ENCODE peak calls at places on chromosomes 16 and 17, in ten cellular contexts. X, C, G, H, L, P, D, S, I and F are unnamed samples.

GRCh38 chr17:5563451-5563850 is 20.9 kb downstream of the NLRP1 start:
- DNase-seq in X (no peak), C (no peak), G (no peak), H (no peak), L (no peak), P (no peak), D (no peak), S (peak; percentile 12), I (no peak), F (no peak)

GRCh38 chr16:1102921-1103648 is 7.0 kb upstream of the C1QTNF8 start:
- DNase-seq in X (peak; percentile 40), C (no peak), G (peak; percentile 64), H (peak; percentile 62), L (peak; percentile 85), P (peak; percentile 74), D (peak; percentile 91), S (peak; percentile 44), I (no peak), F (peak; percentile 59)

GRCh38 chr16:66662445-66663194 is 33.9 kb downstream of the CMTM4 start:
- DNase-seq in X (peak; percentile 12), C (no peak), G (no peak), H (peak; percentile 21), L (no peak), P (no peak), D (no peak), S (peak; percentile 58), I (peak; percentile 51), F (no peak)

GRCh38 chr16:69848635-69849545 is 86.8 kb downstream of the WWP2 start:
- DNase-seq in X (peak; percentile 93), C (peak; percentile 96), G (no peak), H (peak; percentile 87), L (no peak), P (no peak), D (peak; percentile 31), S (peak; percentile 91), I (peak; percentile 92), F (no peak)

GRCh38 chr17:19619705-19620325 is 28.7 kb upstream of the ALDH3A2 start:
- DNase-seq in X (no peak), C (no peak), G (no peak), H (no peak), L (no peak), P (no peak), D (no peak), S (no peak), I (no peak), F (no peak)

GRCh38 chr16:85982563-85982939 is 83.6 kb downstream of the IRF8 start:
- DNase-seq in X (no peak), C (no peak), G (no peak), H (no peak), L (no peak), P (no peak), D (no peak), S (no peak), I (no peak), F (no peak)

GRCh38 chr16:65125871-65126270 is 4.0 kb upstream of the CDH11 start:
- DNase-seq in X (no peak), C (no peak), G (no peak), H (no peak), L (no peak), P (no peak), D (no peak), S (peak; percentile 77), I (peak; percentile 77), F (no peak)

GRCh38 chr16:88754912-88755744 is 29.9 kb downstream of the PIEZO1 start:
- DNase-seq in X (peak; percentile 35), C (no peak), G (no peak), H (peak; percentile 46), L (no peak), P (no peak), D (peak; percentile 56), S (peak; percentile 25), I (peak; percentile 56), F (no peak)

GRCh38 chr16:17273142-17273561 is 197.6 kb downstream of the XYLT1 start:
- DNase-seq in X (peak; percentile 81), C (no peak), G (no peak), H (no peak), L (no peak), P (no peak), D (no peak), S (peak; percentile 79), I (peak; percentile 93), F (no peak)

GRCh38 chr17:269616-270514 is 82.7 kb downstream of the RPH3AL start:
- DNase-seq in X (no peak), C (no peak), G (no peak), H (peak; percentile 75), L (peak; percentile 87), P (peak; percentile 43), D (no peak), S (no peak), I (no peak), F (no peak)

GRCh38 chr17:16439867-16440351 is 24.5 kb downstream of the TRPV2 start:
- DNase-seq in X (no peak), C (no peak), G (no peak), H (no peak), L (no peak), P (no peak), D (no peak), S (peak; percentile 45), I (no peak), F (peak; percentile 38)

GRCh38 chr17:19590912-19591551 is 57.4 kb downstream of the SLC47A1 start:
- DNase-seq in X (no peak), C (no peak), G (no peak), H (no peak), L (no peak), P (no peak), D (no peak), S (no peak), I (no peak), F (no peak)

GRCh38 chr17:58329035-58329807 is 626 bp upstream of the TSPOAP1 start:
- DNase-seq in X (no peak), C (no peak), G (peak; percentile 78), H (peak; percentile 40), L (peak; percentile 86), P (peak; percentile 73), D (no peak), S (no peak), I (no peak), F (peak; percentile 82)

GRCh38 chr17:1005361-1005946 is 8.5 kb downstream of the TIMM22 start:
- DNase-seq in X (no peak), C (peak; percentile 84), G (no peak), H (peak; percentile 91), L (peak; percentile 95), P (no peak), D (no peak), S (peak; percentile 80), I (peak; percentile 85), F (no peak)

GRCh38 chr17:78428842-78429617 is 50.6 kb downstream of the PGS1 start:
- DNase-seq in X (no peak), C (no peak), G (no peak), H (no peak), L (no peak), P (no peak), D (no peak), S (no peak), I (no peak), F (no peak)

GRCh38 chr16:11208916-11209665 is 46.9 kb downstream of the SOCS1 start:
- DNase-seq in X (no peak), C (no peak), G (no peak), H (no peak), L (no peak), P (no peak), D (no peak), S (no peak), I (no peak), F (no peak)

GRCh38 chr17:30211371-30211770 is 24.1 kb downstream of the SLC6A4 start:
- DNase-seq in X (no peak), C (peak; percentile 19), G (no peak), H (no peak), L (no peak), P (no peak), D (no peak), S (no peak), I (no peak), F (no peak)

GRCh38 chr17:44829558-44830358 is at the start of gene GJC1:
- DNase-seq in X (peak; percentile 73), C (no peak), G (no peak), H (peak; percentile 63), L (no peak), P (peak; percentile 56), D (peak; percentile 77), S (peak; percentile 41), I (peak; percentile 43), F (peak; percentile 13)

GRCh38 chr17:17971431-17972125 is 622 bp downstream of the TOM1L2 start:
- DNase-seq in X (peak; percentile 23), C (no peak), G (peak; percentile 8), H (peak; percentile 15), L (peak; percentile 81), P (peak; percentile 77), D (no peak), S (peak; percentile 41), I (no peak), F (peak; percentile 7)

GRCh38 chr16:57538235-57538711 is 1.9 kb upstream of the CCDC102A start:
- DNase-seq in X (no peak), C (peak; percentile 64), G (no peak), H (no peak), L (no peak), P (peak; percentile 40), D (no peak), S (no peak), I (no peak), F (no peak)

GRCh38 chr16:81143921-81144471 is 47.8 kb upstream of the GCSH start:
- DNase-seq in X (no peak), C (no peak), G (no peak), H (no peak), L (no peak), P (no peak), D (no peak), S (no peak), I (no peak), F (no peak)

GRCh38 chr16:86951831-86952598 is 365.2 kb downstream of the C16orf95 start:
- DNase-seq in X (peak; percentile 100), C (no peak), G (no peak), H (no peak), L (no peak), P (no peak), D (no peak), S (peak; percentile 84), I (peak; percentile 100), F (no peak)